ENCODE peak calls at places on chromosomes 13 and 19, in nine cellular contexts. S is nephron progenitor cell; M is tibial nerve; A is upper lobe of right lung; E is cerebellum; W is activated CD4-positive, alpha-beta T cell treated with anti-CD3 and anti-CD28 coated beads, Interleukin-2, amount 50 U/mL, for 1 hour; D is AG09309; G is AG04450; Z is GM04503. C is an unnamed sample.

GRCh38 chr13:106464076-106464475 is 71.4 kb downstream of the EFNB2 start:
- DNase-seq in E (no peak), M (no peak), A (no peak), G (no peak), S (no peak), D (peak), Z (no peak), W (no peak), C (no peak)

GRCh38 chr19:38173324-38174041 is 50.5 kb downstream of the DPF1 start:
- DNase-seq in G (no peak), W (no peak), D (peak), S (no peak), A (no peak), M (no peak), Z (peak), E (peak), C (no peak)

GRCh38 chr19:3346677-3347353 is 19.6 kb upstream of the NFIC start:
- DNase-seq in M (peak), Z (no peak), D (no peak), A (peak), S (no peak), W (no peak), E (peak), G (no peak), C (no peak)

GRCh38 chr19:46376241-46377153 is 29.6 kb downstream of the PPP5C start:
- DNase-seq in S (no peak), A (peak), M (no peak), D (no peak), W (no peak), Z (no peak), G (no peak), E (no peak), C (no peak)

GRCh38 chr19:7211191-7211988 is 82.8 kb downstream of the INSR start:
- DNase-seq in Z (no peak), S (no peak), G (no peak), E (no peak), D (no peak), M (no peak), A (no peak), W (no peak), C (no peak)

GRCh38 chr13:30170569-30170968 is 136.8 kb downstream of the KATNAL1 start:
- DNase-seq in D (no peak), M (no peak), E (no peak), A (no peak), G (no peak), W (no peak), Z (no peak), S (no peak), C (no peak)

GRCh38 chr13:39566216-39566869 is 36.6 kb downstream of the LHFPL6 start:
- DNase-seq in M (no peak), S (no peak), E (no peak), W (no peak), A (no peak), D (no peak), G (no peak), Z (no peak), C (no peak)

GRCh38 chr13:92137519-92137918 is 739.1 kb downstream of the GPC5 start:
- DNase-seq in E (no peak), Z (no peak), A (no peak), S (peak), M (no peak), D (no peak), W (no peak), G (no peak), C (no peak)

GRCh38 chr19:27718262-27718661 is 1494.7 kb downstream of the UQCRFS1 start:
- DNase-seq in G (no peak), W (no peak), A (no peak), E (no peak), S (no peak), D (no peak), Z (no peak), M (no peak), C (no peak)

GRCh38 chr13:79802389-79803140 is 321.6 kb downstream of the NDFIP2 start:
- DNase-seq in S (no peak), E (peak), M (no peak), Z (no peak), A (no peak), W (no peak), D (no peak), G (no peak), C (no peak)

GRCh38 chr13:26075498-26075897 is 23.7 kb upstream of the SHISA2 start:
- DNase-seq in D (no peak), M (no peak), E (peak), A (no peak), Z (no peak), G (no peak), W (no peak), S (no peak), C (no peak)

GRCh38 chr13:109246001-109246400 is 540.4 kb downstream of the IRS2 start:
- DNase-seq in G (no peak), A (no peak), S (no peak), Z (no peak), D (no peak), E (no peak), M (no peak), W (no peak), C (no peak)

GRCh38 chr13:30681489-30682242 is 53.7 kb upstream of the ALOX5AP start:
- DNase-seq in W (no peak), Z (peak), D (peak), E (no peak), S (no peak), M (no peak), A (no peak), G (peak), C (no peak)

GRCh38 chr19:47444388-47444821 is 25.1 kb upstream of the MEIS3 start:
- DNase-seq in M (no peak), E (no peak), D (no peak), S (peak), G (no peak), A (no peak), W (peak), Z (no peak), C (no peak)

GRCh38 chr19:52473655-52474350 is 20.4 kb downstream of the ZNF578 start:
- DNase-seq in D (no peak), G (no peak), M (no peak), Z (no peak), S (no peak), W (no peak), A (no peak), E (no peak), C (no peak)

GRCh38 chr19:13054605-13055212 is 47.9 kb downstream of the LYL1 start:
- DNase-seq in E (no peak), M (peak), W (no peak), Z (no peak), D (no peak), A (no peak), G (no peak), S (no peak), C (no peak)

GRCh38 chr13:65264066-65264465 is 1966.1 kb downstream of the PCDH9 start:
- DNase-seq in Z (no peak), G (no peak), W (no peak), M (no peak), S (no peak), D (no peak), E (no peak), A (no peak), C (no peak)

GRCh38 chr19:41354343-41354974 is 737 bp upstream of the TGFB1 start:
- DNase-seq in Z (no peak), G (no peak), E (no peak), S (no peak), W (no peak), D (no peak), A (no peak), M (no peak), C (no peak)

GRCh38 chr19:2567580-2567979 is 91.7 kb downstream of the GADD45B start:
- DNase-seq in A (peak), D (no peak), E (peak), W (no peak), G (no peak), S (no peak), M (no peak), Z (no peak), C (no peak)

GRCh38 chr13:19252381-19252780 is 70.8 kb upstream of the TUBA3C start:
- DNase-seq in M (no peak), Z (no peak), A (no peak), W (no peak), S (no peak), G (no peak), D (no peak), E (no peak), C (no peak)

GRCh38 chr13:44136693-44137268 is 236.8 kb upstream of the SERP2 start:
- DNase-seq in E (no peak), M (no peak), D (no peak), Z (no peak), W (no peak), G (no peak), S (no peak), A (no peak), C (no peak)

GRCh38 chr19:18469245-18470107 is 31.5 kb upstream of the ISYNA1 start:
- DNase-seq in M (peak), E (peak), D (no peak), A (peak), W (peak), G (no peak), Z (no peak), S (peak), C (peak)

GRCh38 chr19:16497042-16497441 is 848 bp downstream of the C19orf44 start:
- DNase-seq in G (no peak), D (no peak), S (no peak), A (no peak), E (no peak), Z (no peak), M (no peak), W (no peak), C (no peak)

GRCh38 chr13:84553252-84553651 is 671.0 kb upstream of the SLITRK1 start:
- DNase-seq in Z (no peak), S (no peak), W (no peak), E (no peak), M (no peak), G (no peak), A (no peak), D (no peak), C (no peak)

GRCh38 chr13:56909896-56910600 is 230.7 kb upstream of the PRR20A start:
- DNase-seq in W (no peak), M (no peak), D (no peak), G (no peak), Z (no peak), E (no peak), S (no peak), A (no peak), C (no peak)

GRCh38 chr19:3343619-3344502 is 22.5 kb upstream of the NFIC start:
- DNase-seq in D (peak), Z (peak), E (peak), A (peak), G (no peak), S (no peak), M (peak), W (peak), C (no peak)

GRCh38 chr13:113176292-113176691 is 17.8 kb downstream of the PROZ start:
- DNase-seq in E (no peak), M (no peak), A (no peak), W (peak), G (no peak), D (no peak), Z (no peak), S (no peak), C (no peak)

GRCh38 chr19:14248578-14249011 is 42.6 kb upstream of the ADGRL1 start:
- DNase-seq in Z (no peak), D (no peak), G (no peak), M (peak), W (peak), S (peak), E (peak), A (no peak), C (peak)

GRCh38 chr19:2793577-2793976 is 8.3 kb downstream of the THOP1 start:
- DNase-seq in Z (no peak), W (no peak), E (no peak), S (no peak), A (no peak), M (no peak), D (no peak), G (no peak), C (no peak)

GRCh38 chr19:42255766-42256750 is 1.1 kb upstream of the ERF start:
- DNase-seq in D (no peak), G (no peak), E (peak), W (no peak), Z (no peak), S (peak), A (peak), M (no peak), C (no peak)

GRCh38 chr13:61010358-61010757 is 405.3 kb downstream of the PCDH20 start:
- DNase-seq in G (no peak), E (no peak), S (no peak), M (no peak), W (no peak), A (no peak), Z (no peak), D (no peak), C (no peak)

GRCh38 chr13:53124568-53125094 is 96.0 kb downstream of the OLFM4 start:
- DNase-seq in W (no peak), A (no peak), E (no peak), Z (no peak), G (no peak), S (no peak), D (no peak), M (no peak), C (no peak)

GRCh38 chr13:23763328-23763727 is 125.9 kb downstream of the MIPEP start:
- DNase-seq in Z (no peak), W (no peak), G (no peak), M (no peak), D (no peak), E (no peak), S (no peak), A (no peak), C (no peak)

GRCh38 chr13:43301341-43301969 is 278.1 kb downstream of the DNAJC15 start:
- DNase-seq in D (no peak), M (no peak), E (no peak), G (no peak), W (no peak), S (no peak), A (no peak), Z (no peak), C (no peak)

GRCh38 chr19:33448159-33448516 is 73.5 kb downstream of the PEPD start:
- DNase-seq in G (no peak), S (no peak), E (peak), D (no peak), A (peak), Z (no peak), W (no peak), M (no peak), C (no peak)

GRCh38 chr19:5074830-5075394 is 106.0 kb downstream of the KDM4B start:
- DNase-seq in W (no peak), E (no peak), D (no peak), A (no peak), S (no peak), Z (no peak), G (no peak), M (no peak), C (no peak)

GRCh38 chr19:46784262-46785053 is 3.9 kb downstream of the SLC1A5 start:
- DNase-seq in W (peak), E (no peak), Z (peak), S (peak), D (peak), A (peak), M (peak), G (peak), C (peak)

GRCh38 chr19:55176116-55176515 is 4.0 kb downstream of the SYT5 start:
- DNase-seq in E (no peak), G (no peak), S (no peak), D (no peak), M (no peak), Z (no peak), W (no peak), A (no peak), C (no peak)

GRCh38 chr19:14381689-14382474 is 638 bp downstream of the ADGRE5 start:
- DNase-seq in A (no peak), G (no peak), W (peak), D (no peak), M (no peak), S (no peak), Z (no peak), E (no peak), C (peak)

C was measured in activated effector memory CD4-positive, alpha-beta T cell treated with Interleukin-2 at 50 U/mL for 16 hours.